ENCODE peak calls at places on chromosome 3, in seven cellular contexts. Q is stimulated activated CD4-positive, alpha-beta T cell treated with anti-CD3 and anti-CD28 coated beads, TNF-alpha, amount 100 ng/mL, for 4 hours; P is foreskin fibroblast; A is A172; Z is effector memory CD8-positive, alpha-beta T cell; O is HCEC 1CT; D is upper lobe of left lung. S is an unnamed sample.

GRCh38 chr3:152524198-152525140 is 255.7 kb downstream of the MBNL1 start:
- DNase-seq in Q (peak; percentile 5), P (peak; percentile 33), A (peak; percentile 60), Z (peak; percentile 33), O (peak; percentile 32), D (no peak), S (peak; percentile 6)

GRCh38 chr3:188051801-188052228 is 102.1 kb upstream of the LPP start:
- DNase-seq in Q (no peak), P (no peak), A (no peak), Z (no peak), O (no peak), D (no peak), S (no peak)

GRCh38 chr3:15317164-15317477 is 15.3 kb downstream of the SH3BP5 start:
- DNase-seq in Q (no peak), P (peak; percentile 64), A (no peak), Z (no peak), O (no peak), D (no peak), S (no peak)

GRCh38 chr3:16494094-16494493 is 19.4 kb downstream of the RFTN1 start:
- DNase-seq in Q (no peak), P (no peak), A (no peak), Z (no peak), O (no peak), D (no peak), S (no peak)

GRCh38 chr3:161222662-161223061 is 1.6 kb downstream of the NMD3 start:
- DNase-seq in Q (no peak), P (no peak), A (peak; percentile 9), Z (no peak), O (no peak), D (no peak), S (peak; percentile 16)

GRCh38 chr3:133295199-133295901 is 104.5 kb upstream of the BFSP2 start:
- DNase-seq in Q (no peak), P (peak; percentile 35), A (peak; percentile 74), Z (no peak), O (no peak), D (no peak), S (no peak)

GRCh38 chr3:11145888-11146287 is 8.4 kb upstream of the HRH1 start:
- DNase-seq in Q (no peak), P (peak; percentile 57), A (peak; percentile 91), Z (no peak), O (peak; percentile 93), D (no peak), S (peak; percentile 65)

GRCh38 chr3:32733631-32734229 is 48.7 kb downstream of the CNOT10 start:
- DNase-seq in Q (no peak), P (peak; percentile 14), A (peak; percentile 22), Z (no peak), O (peak; percentile 45), D (no peak), S (peak; percentile 37)

GRCh38 chr3:71978150-71978721 is 193.3 kb upstream of the PROK2 start:
- DNase-seq in Q (no peak), P (no peak), A (no peak), Z (no peak), O (no peak), D (no peak), S (no peak)

GRCh38 chr3:129106320-129106719 is 15.3 kb downstream of the RAB43 start:
- DNase-seq in Q (no peak), P (no peak), A (no peak), Z (no peak), O (no peak), D (no peak), S (no peak)

GRCh38 chr3:126245811-126246727 is 65.7 kb upstream of the ALDH1L1 start:
- DNase-seq in Q (no peak), P (peak; percentile 54), A (peak; percentile 34), Z (no peak), O (peak; percentile 30), D (peak; percentile 81), S (no peak)

GRCh38 chr3:179482857-179483256 is 31.6 kb upstream of the GNB4 start:
- DNase-seq in Q (no peak), P (no peak), A (no peak), Z (no peak), O (no peak), D (no peak), S (no peak)

GRCh38 chr3:177195941-177196472 is 1.3 kb downstream of the TBL1XR1 start:
- DNase-seq in Q (no peak), P (no peak), A (no peak), Z (peak; percentile 5), O (peak; percentile 11), D (no peak), S (no peak)

GRCh38 chr3:139324456-139324855 is 19.4 kb upstream of the MRPS22 start:
- DNase-seq in Q (no peak), P (no peak), A (no peak), Z (no peak), O (no peak), D (no peak), S (no peak)

GRCh38 chr3:133930341-133930933 is 34.8 kb upstream of the RAB6B start:
- DNase-seq in Q (no peak), P (peak; percentile 51), A (peak; percentile 79), Z (no peak), O (peak; percentile 57), D (no peak), S (peak; percentile 58)

GRCh38 chr3:15794842-15795562 is 2.8 kb downstream of the ANKRD28 start:
- DNase-seq in Q (no peak), P (no peak), A (no peak), Z (no peak), O (peak; percentile 48), D (no peak), S (no peak)

GRCh38 chr3:39000008-39000450 is 51.7 kb downstream of the SCN11A start:
- DNase-seq in Q (no peak), P (peak; percentile 40), A (peak; percentile 66), Z (no peak), O (peak; percentile 77), D (no peak), S (peak; percentile 36)

GRCh38 chr3:148878073-148878472 is 13.0 kb downstream of the CPA3 start:
- DNase-seq in Q (no peak), P (no peak), A (no peak), Z (no peak), O (no peak), D (no peak), S (no peak)

GRCh38 chr3:30934208-30934550 is 39.7 kb upstream of the GADL1 start:
- DNase-seq in Q (no peak), P (peak; percentile 41), A (peak; percentile 41), Z (no peak), O (peak; percentile 71), D (no peak), S (peak; percentile 16)

GRCh38 chr3:23602895-23603443 is 202.8 kb upstream of the UBE2E1 start:
- DNase-seq in Q (no peak), P (no peak), A (no peak), Z (no peak), O (no peak), D (no peak), S (no peak)

GRCh38 chr3:33092496-33093254 is 4.3 kb downstream of the GLB1 start:
- DNase-seq in Q (no peak), P (no peak), A (no peak), Z (no peak), O (no peak), D (no peak), S (no peak)

GRCh38 chr3:22728406-22728805 is 474.7 kb upstream of the UBE2E2 start:
- DNase-seq in Q (no peak), P (no peak), A (no peak), Z (no peak), O (no peak), D (no peak), S (no peak)

GRCh38 chr3:124149774-124150173 is 157.8 kb upstream of the ROPN1 start:
- DNase-seq in Q (no peak), P (no peak), A (no peak), Z (no peak), O (no peak), D (no peak), S (no peak)

GRCh38 chr3:31978553-31978952 is 2.5 kb downstream of the OSBPL10 start:
- DNase-seq in Q (no peak), P (no peak), A (no peak), Z (no peak), O (no peak), D (no peak), S (no peak)

GRCh38 chr3:134072881-134073582 is 43.3 kb upstream of the SLCO2A1 start:
- DNase-seq in Q (no peak), P (no peak), A (no peak), Z (no peak), O (no peak), D (no peak), S (no peak)

GRCh38 chr3:115784739-115785571 is 161.6 kb downstream of the GAP43 start:
- DNase-seq in Q (no peak), P (peak; percentile 97), A (peak; percentile 51), Z (no peak), O (peak; percentile 42), D (no peak), S (peak; percentile 54)

GRCh38 chr3:177679568-177680441 is 482.5 kb upstream of the TBL1XR1 start:
- DNase-seq in Q (no peak), P (peak; percentile 53), A (peak; percentile 95), Z (no peak), O (no peak), D (no peak), S (no peak)

GRCh38 chr3:171129827-171130226 is 103.3 kb upstream of the SLC2A2 start:
- DNase-seq in Q (no peak), P (peak; percentile 47), A (peak; percentile 15), Z (no peak), O (peak; percentile 73), D (no peak), S (peak; percentile 27)

GRCh38 chr3:23981136-23981535 is 36.0 kb downstream of the NR1D2 start:
- DNase-seq in Q (no peak), P (no peak), A (no peak), Z (no peak), O (no peak), D (peak; percentile 45), S (no peak)

GRCh38 chr3:61564405-61565059 is 3.2 kb downstream of the PTPRG start:
- DNase-seq in Q (no peak), P (peak; percentile 72), A (no peak), Z (no peak), O (peak; percentile 68), D (peak; percentile 95), S (peak; percentile 74)

GRCh38 chr3:56795097-56795806 is 6.5 kb downstream of the ARHGEF3 start:
- DNase-seq in Q (no peak), P (no peak), A (peak; percentile 18), Z (no peak), O (peak; percentile 13), D (no peak), S (no peak)

GRCh38 chr3:123552095-123552714 is 32.6 kb downstream of the HACD2 start:
- DNase-seq in Q (no peak), P (no peak), A (peak; percentile 18), Z (no peak), O (peak; percentile 21), D (no peak), S (no peak)